ENCODE peak calls at places on chromosomes 16 and 17, in four cellular contexts. W, S, E and I are unnamed samples.
A peak's percentile ranks its signal among the peaks of the same experiment; 100 is the strongest.

GRCh38 chr16:50195276-50195675 is 42.2 kb downstream of the TENT4B start:
- DNase-seq in W (peak; percentile 65), S (no peak), E (no peak), I (no peak)

GRCh38 chr17:10192963-10193362 is 5.4 kb downstream of the GAS7 start:
- DNase-seq in W (no peak), S (no peak), E (no peak), I (no peak)

GRCh38 chr16:53282975-53283946 is 151.0 kb upstream of the RBL2 start:
- DNase-seq in W (peak; percentile 18), S (peak; percentile 35), E (no peak), I (peak; percentile 57)

GRCh38 chr17:17545984-17546383 is 45.5 kb downstream of the PEMT start:
- DNase-seq in W (no peak), S (no peak), E (peak; percentile 23), I (no peak)

GRCh38 chr16:85309656-85310587 is 197.7 kb upstream of the CIBAR2 start:
- DNase-seq in W (no peak), S (no peak), E (no peak), I (peak; percentile 64)

GRCh38 chr17:73697872-73698271 is 53.6 kb upstream of the SDK2 start:
- DNase-seq in W (no peak), S (peak; percentile 91), E (no peak), I (peak; percentile 77)

GRCh38 chr17:77571562-77571981 is 386.9 kb upstream of the TNRC6C start:
- DNase-seq in W (no peak), S (no peak), E (no peak), I (no peak)

GRCh38 chr17:73394523-73395450 is 83.0 kb upstream of the CDC42EP4 start:
- DNase-seq in W (no peak), S (peak; percentile 70), E (no peak), I (peak; percentile 74)